ENCODE peak calls at places on chromosome X, in nine cellular contexts. C is right lobe of liver, U is erythroblast, V is tibial nerve, J is transverse colon, X is body of pancreas, F is uterus, E is heart left ventricle, M is Peyer's patch. O is an unnamed sample.

GRCh38 chrX:1734806-1735205 is 119.9 kb downstream of the ASMT start:
- DNase-seq in C (no peak), M (no peak), J (no peak), X (no peak), F (no peak), E (no peak), V (no peak), U (no peak), O (no peak)

GRCh38 chrX:129798888-129799287 is 19.1 kb downstream of the SASH3 start:
- DNase-seq in X (no peak), F (no peak), C (no peak), U (no peak), V (no peak), J (no peak), M (no peak), E (no peak), O (no peak)

GRCh38 chrX:7159132-7159861 is 11.3 kb upstream of the PUDP start:
- DNase-seq in F (no peak), C (no peak), V (no peak), X (no peak), J (peak; percentile 19), E (no peak), M (no peak), U (no peak), O (no peak)

GRCh38 chrX:149372861-149373260 is 132.2 kb downstream of the IDS start:
- DNase-seq in V (no peak), E (no peak), C (no peak), M (no peak), U (no peak), X (no peak), J (no peak), F (no peak), O (no peak)

GRCh38 chrX:148380107-148380506 is 120.3 kb upstream of the AFF2 start:
- DNase-seq in U (no peak), C (no peak), X (no peak), E (no peak), V (no peak), M (no peak), F (no peak), J (no peak), O (no peak)

GRCh38 chrX:18949902-18950301 is 34.0 kb downstream of the PHKA2 start:
- DNase-seq in F (no peak), V (no peak), U (no peak), X (no peak), J (no peak), M (no peak), C (no peak), E (no peak), O (no peak)

GRCh38 chrX:111168314-111168713 is 72.3 kb downstream of the PAK3 start:
- DNase-seq in J (no peak), U (peak; percentile 0), E (no peak), C (no peak), X (no peak), V (no peak), F (no peak), M (no peak), O (no peak)

GRCh38 chrX:28910501-28910900 is 323.3 kb downstream of the IL1RAPL1 start:
- DNase-seq in E (no peak), M (no peak), V (no peak), J (no peak), U (no peak), F (no peak), X (no peak), C (no peak), O (no peak)

GRCh38 chrX:73922856-73923429 is 359.9 kb downstream of the CHIC1 start:
- DNase-seq in F (no peak), M (no peak), X (no peak), C (no peak), E (no peak), J (no peak), U (no peak), V (no peak), O (no peak)

GRCh38 chrX:104679175-104679574 is 113.2 kb downstream of the IL1RAPL2 start:
- DNase-seq in V (no peak), U (no peak), F (no peak), E (no peak), J (no peak), X (no peak), C (no peak), M (no peak), O (no peak)

GRCh38 chrX:115966920-115967319 is 203.6 kb upstream of the AGTR2 start:
- DNase-seq in M (no peak), U (no peak), E (no peak), J (no peak), C (no peak), V (no peak), F (no peak), X (no peak), O (no peak)

GRCh38 chrX:119398974-119399771 is at the start of gene SLC25A43:
- DNase-seq in X (peak; percentile 23), C (peak; percentile 59), V (peak; percentile 13), U (peak; percentile 45), E (peak; percentile 18), J (peak; percentile 57), M (peak; percentile 68), F (peak; percentile 53), O (peak; percentile 65)

GRCh38 chrX:103503853-103504207 is 15.5 kb downstream of the RAB40A start:
- DNase-seq in V (no peak), F (no peak), U (no peak), C (no peak), X (no peak), J (no peak), M (no peak), E (no peak), O (no peak)

GRCh38 chrX:34382416-34382815 is 250.3 kb upstream of the FAM47A start:
- DNase-seq in X (no peak), U (no peak), C (no peak), E (no peak), J (no peak), V (no peak), M (no peak), F (no peak), O (no peak)

GRCh38 chrX:64205441-64205734 is at the start of gene AMER1:
- DNase-seq in U (no peak), V (no peak), E (no peak), F (no peak), M (no peak), C (no peak), X (no peak), J (peak; percentile 58), O (no peak)
- TF ChIP-seq POLR2A in U (no peak), V (no peak), E (no peak), F (no peak), M (no peak), C (no peak), X (no peak), J (no peak), O (no peak)

GRCh38 chrX:53441531-53442321 is 7.6 kb upstream of the HSD17B10 start:
- DNase-seq in X (peak; percentile 77), V (peak; percentile 28), M (peak; percentile 90), E (peak; percentile 69), U (peak; percentile 83), C (peak; percentile 90), J (peak; percentile 87), F (peak; percentile 70), O (peak; percentile 63)

GRCh38 chrX:53438832-53439230 is 4.7 kb upstream of the HSD17B10 start:
- DNase-seq in C (no peak), J (no peak), E (no peak), V (no peak), X (no peak), F (no peak), M (no peak), U (no peak), O (no peak)

GRCh38 chrX:53442322-53442631 is 8.1 kb upstream of the HSD17B10 start:
- DNase-seq in E (no peak), C (no peak), U (no peak), X (no peak), F (no peak), J (no peak), M (no peak), V (no peak), O (no peak)

GRCh38 chrX:53440101-53440500 is 5.9 kb upstream of the HSD17B10 start:
- DNase-seq in F (no peak), M (no peak), E (no peak), U (no peak), V (no peak), C (no peak), X (no peak), J (no peak), O (no peak)

GRCh38 chrX:53440631-53441517 is 6.7 kb upstream of the HSD17B10 start:
- DNase-seq in J (peak; percentile 72), F (peak; percentile 75), C (peak; percentile 70), M (peak; percentile 84), E (peak; percentile 17), U (peak; percentile 28), X (peak; percentile 44), V (peak; percentile 59), O (no peak)
- TF ChIP-seq POLR2A in J (no peak), F (no peak), C (peak; percentile 26), M (peak; percentile 24), E (no peak), U (no peak), X (no peak), V (no peak), O (no peak)

DNA sequence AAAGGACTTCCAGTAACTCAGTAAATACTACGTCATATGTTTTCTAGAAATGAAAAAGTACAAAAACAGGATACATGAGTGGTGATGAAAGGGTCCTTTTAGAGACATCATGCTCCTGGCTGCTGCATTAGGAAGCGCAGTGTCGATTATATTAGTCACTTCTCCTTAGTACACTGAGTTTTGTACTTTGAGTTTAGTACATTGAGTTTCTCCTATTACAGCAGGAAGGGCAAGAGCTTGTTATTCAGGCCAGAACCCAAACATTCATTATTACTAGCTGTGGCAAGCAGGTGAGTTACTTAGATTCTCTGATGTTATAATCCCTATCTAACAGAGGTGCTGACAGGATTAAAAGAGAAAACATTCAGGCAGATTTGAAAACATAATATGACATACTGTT is 21.3 kb downstream of the RPGR start:
- DNase-seq in M (no peak), E (no peak), X (no peak), F (no peak), J (no peak), C (no peak), V (no peak), U (no peak), O (no peak)
- TF ChIP-seq POLR2A in M (no peak), E (no peak), X (no peak), F (peak; percentile 10), J (no peak), C (peak; percentile 50), V (no peak), U (no peak), O (no peak)

GRCh38 chrX:48918303-48918643 is 551 bp downstream of the PIM2 start:
- DNase-seq in X (no peak), J (no peak), M (no peak), C (no peak), E (no peak), U (peak; percentile 36), F (no peak), V (no peak), O (no peak)

GRCh38 chrX:48917139-48917980 is 1.5 kb downstream of the PIM2 start:
- DNase-seq in V (peak; percentile 84), U (peak; percentile 94), J (peak; percentile 92), F (peak; percentile 89), X (peak; percentile 90), M (peak; percentile 96), C (peak; percentile 89), E (peak; percentile 85), O (peak; percentile 51)

GRCh38 chrX:48919360-48919821 is 567 bp upstream of the PIM2 start:
- DNase-seq in C (no peak), J (no peak), X (no peak), V (no peak), E (no peak), U (peak; percentile 68), F (no peak), M (no peak), O (no peak)

GRCh38 chrX:48919947-48920712 is 1.3 kb upstream of the PIM2 start:
- DNase-seq in X (no peak), E (no peak), U (peak; percentile 86), C (no peak), F (no peak), M (no peak), J (no peak), V (no peak), O (no peak)

GRCh38 chrX:48918644-48919340 is at the start of gene PIM2:
- DNase-seq in E (peak; percentile 87), F (peak; percentile 83), J (peak; percentile 93), X (peak; percentile 92), M (peak; percentile 97), V (peak; percentile 75), C (peak; percentile 92), U (peak; percentile 96), O (peak; percentile 73)
- TF ChIP-seq POLR2A in E (peak; percentile 66), F (peak; percentile 94), J (peak; percentile 97), X (peak; percentile 94), M (peak; percentile 97), V (peak; percentile 74), C (peak; percentile 98), U (peak; percentile 94), O (peak; percentile 94)

O was measured in GM12891.